ENCODE peak calls at places on chromosome 15, in nine cellular contexts. One of them, this sample, is unnamed.

GRCh38 chr15:77178421-77178820 is 107.5 kb upstream of the TSPAN3 start:
- DNase-seq in germinal center: no peak
- DNase-seq in HT-29: no peak
- DNase-seq in ELR: no peak
- DNase-seq in astrocyte of the cerebellum: no peak
- DNase-seq in RWPE2: no peak
- DNase-seq in dorsolateral prefrontal cortex: no peak
- DNase-seq in A549: no peak
- DNase-seq in fibroblast of lung: no peak
- DNase-seq in this sample: no peak

GRCh38 chr15:98980899-98981228 is 26.7 kb downstream of the PGPEP1L start:
- DNase-seq in germinal center: no peak
- DNase-seq in HT-29: no peak
- DNase-seq in ELR: no peak
- DNase-seq in astrocyte of the cerebellum: no peak
- DNase-seq in RWPE2: no peak
- DNase-seq in dorsolateral prefrontal cortex: no peak
- DNase-seq in A549: no peak
- DNase-seq in fibroblast of lung: no peak
- DNase-seq in this sample: peak; percentile 37

GRCh38 chr15:53458736-53459135 is 300.7 kb downstream of the WDR72 start:
- DNase-seq in germinal center: no peak
- DNase-seq in HT-29: no peak
- DNase-seq in ELR: no peak
- DNase-seq in astrocyte of the cerebellum: no peak
- DNase-seq in RWPE2: no peak
- DNase-seq in dorsolateral prefrontal cortex: no peak
- DNase-seq in A549: no peak
- DNase-seq in fibroblast of lung: no peak
- DNase-seq in this sample: no peak

GRCh38 chr15:42401544-42402478 is 42.5 kb downstream of the CAPN3 start:
- DNase-seq in germinal center: no peak
- DNase-seq in HT-29: no peak
- DNase-seq in ELR: peak; percentile 28
- DNase-seq in astrocyte of the cerebellum: no peak
- DNase-seq in RWPE2: no peak
- DNase-seq in dorsolateral prefrontal cortex: no peak
- DNase-seq in A549: no peak
- DNase-seq in fibroblast of lung: no peak
- DNase-seq in this sample: no peak

GRCh38 chr15:81225161-81225671 is 28.5 kb downstream of the IL16 start:
- DNase-seq in germinal center: no peak
- DNase-seq in HT-29: no peak
- DNase-seq in ELR: no peak
- DNase-seq in astrocyte of the cerebellum: no peak
- DNase-seq in RWPE2: no peak
- DNase-seq in dorsolateral prefrontal cortex: peak; percentile 39
- DNase-seq in A549: no peak
- DNase-seq in fibroblast of lung: no peak
- DNase-seq in this sample: no peak

GRCh38 chr15:90892498-90893174 is 8.3 kb downstream of the FES start:
- DNase-seq in germinal center: no peak
- DNase-seq in HT-29: no peak
- DNase-seq in ELR: no peak
- DNase-seq in astrocyte of the cerebellum: no peak
- DNase-seq in RWPE2: peak; percentile 65
- DNase-seq in dorsolateral prefrontal cortex: no peak
- DNase-seq in A549: no peak
- DNase-seq in fibroblast of lung: no peak
- DNase-seq in this sample: no peak

GRCh38 chr15:98700501-98700900 is 52.2 kb downstream of the IGF1R start:
- DNase-seq in germinal center: no peak
- DNase-seq in HT-29: no peak
- DNase-seq in ELR: no peak
- DNase-seq in astrocyte of the cerebellum: no peak
- DNase-seq in RWPE2: no peak
- DNase-seq in dorsolateral prefrontal cortex: no peak
- DNase-seq in A549: no peak
- DNase-seq in fibroblast of lung: no peak
- DNase-seq in this sample: no peak

GRCh38 chr15:67472957-67473356 is 48.0 kb upstream of the C15orf61 start:
- DNase-seq in germinal center: no peak
- DNase-seq in HT-29: no peak
- DNase-seq in ELR: peak; percentile 13
- DNase-seq in astrocyte of the cerebellum: peak; percentile 33
- DNase-seq in RWPE2: no peak
- DNase-seq in dorsolateral prefrontal cortex: no peak
- DNase-seq in A549: no peak
- DNase-seq in fibroblast of lung: peak; percentile 36
- DNase-seq in this sample: no peak

GRCh38 chr15:34701536-34701935 is 53.3 kb downstream of the GJD2 start:
- DNase-seq in germinal center: no peak
- DNase-seq in HT-29: no peak
- DNase-seq in ELR: no peak
- DNase-seq in astrocyte of the cerebellum: no peak
- DNase-seq in RWPE2: no peak
- DNase-seq in dorsolateral prefrontal cortex: no peak
- DNase-seq in A549: no peak
- DNase-seq in fibroblast of lung: no peak
- DNase-seq in this sample: no peak

GRCh38 chr15:25188551-25189101 is 233.8 kb downstream of the SNRPN start:
- DNase-seq in germinal center: no peak
- DNase-seq in HT-29: no peak
- DNase-seq in ELR: no peak
- DNase-seq in astrocyte of the cerebellum: no peak
- DNase-seq in RWPE2: no peak
- DNase-seq in dorsolateral prefrontal cortex: no peak
- DNase-seq in A549: no peak
- DNase-seq in fibroblast of lung: no peak
- DNase-seq in this sample: no peak

GRCh38 chr15:73959801-73960200 is 32.3 kb downstream of the STOML1 start:
- DNase-seq in germinal center: no peak
- DNase-seq in HT-29: no peak
- DNase-seq in ELR: no peak
- DNase-seq in astrocyte of the cerebellum: no peak
- DNase-seq in RWPE2: peak; percentile 43
- DNase-seq in dorsolateral prefrontal cortex: peak; percentile 11
- DNase-seq in A549: no peak
- DNase-seq in fibroblast of lung: no peak
- DNase-seq in this sample: no peak

GRCh38 chr15:34327906-34328305 is 9.7 kb downstream of the SLC12A6 start:
- DNase-seq in germinal center: no peak
- DNase-seq in HT-29: no peak
- DNase-seq in ELR: no peak
- DNase-seq in astrocyte of the cerebellum: no peak
- DNase-seq in RWPE2: no peak
- DNase-seq in dorsolateral prefrontal cortex: no peak
- DNase-seq in A549: no peak
- DNase-seq in fibroblast of lung: no peak
- DNase-seq in this sample: peak; percentile 69

GRCh38 chr15:55824857-55825613 is 82.1 kb upstream of the PRTG start:
- DNase-seq in germinal center: no peak
- DNase-seq in HT-29: no peak
- DNase-seq in ELR: no peak
- DNase-seq in astrocyte of the cerebellum: no peak
- DNase-seq in RWPE2: no peak
- DNase-seq in dorsolateral prefrontal cortex: no peak
- DNase-seq in A549: peak; percentile 25
- DNase-seq in fibroblast of lung: no peak
- DNase-seq in this sample: no peak

GRCh38 chr15:91515188-91515754 is 338.2 kb upstream of the SLCO3A1 start:
- DNase-seq in germinal center: no peak
- DNase-seq in HT-29: no peak
- DNase-seq in ELR: peak; percentile 62
- DNase-seq in astrocyte of the cerebellum: peak; percentile 63
- DNase-seq in RWPE2: peak; percentile 83
- DNase-seq in dorsolateral prefrontal cortex: no peak
- DNase-seq in A549: peak; percentile 67
- DNase-seq in fibroblast of lung: peak; percentile 92
- DNase-seq in this sample: peak; percentile 22

GRCh38 chr15:65940618-65940909 is 71.3 kb downstream of the RAB11A start:
- DNase-seq in germinal center: no peak
- DNase-seq in HT-29: peak; percentile 47
- DNase-seq in ELR: peak; percentile 21
- DNase-seq in astrocyte of the cerebellum: no peak
- DNase-seq in RWPE2: no peak
- DNase-seq in dorsolateral prefrontal cortex: no peak
- DNase-seq in A549: peak; percentile 69
- DNase-seq in fibroblast of lung: peak; percentile 62
- DNase-seq in this sample: no peak

This sample was measured in GM06990.